ENCODE peak calls at places on chromosomes 6 and 20, in four cellular contexts. L is naive thymus-derived CD8-positive, alpha-beta T cell; U is AG20443; X is NCI-H1694. J is an unnamed sample.

GRCh38 chr6:41759905-41760579 is 12.8 kb upstream of the PGC start:
- DNase-seq in L (no peak), U (no peak), X (no peak), J (no peak)

GRCh38 chr20:38434310-38434741 is 802 bp downstream of the SNHG17 start:
- DNase-seq in L (peak; percentile 10), U (no peak), X (no peak), J (peak; percentile 44)

GRCh38 chr6:3231213-3232016 is 4.0 kb upstream of the TUBB2B start:
- DNase-seq in L (no peak), U (peak; percentile 82), X (peak; percentile 76), J (no peak)

GRCh38 chr6:45054610-45055009 is 273.5 kb upstream of the RUNX2 start:
- DNase-seq in L (no peak), U (no peak), X (no peak), J (no peak)

GRCh38 chr6:140684776-140685550 is 1310.5 kb upstream of the CITED2 start:
- DNase-seq in L (no peak), U (no peak), X (no peak), J (no peak)

GRCh38 chr6:138099832-138100231 is 7.4 kb downstream of the PERP start:
- DNase-seq in L (no peak), U (peak; percentile 60), X (no peak), J (no peak)

GRCh38 chr6:119348308-119349040 is 1.1 kb downstream of the MAN1A1 start:
- DNase-seq in L (peak; percentile 49), U (peak; percentile 58), X (no peak), J (no peak)

GRCh38 chr6:113402541-113402940 is 454.6 kb upstream of the MARCKS start:
- DNase-seq in L (no peak), U (no peak), X (no peak), J (no peak)

GRCh38 chr20:41245086-41245707 is 72.3 kb downstream of the ZHX3 start:
- DNase-seq in L (no peak), U (peak; percentile 29), X (peak; percentile 36), J (no peak)

GRCh38 chr6:166952122-166952521 is 4.2 kb downstream of the RNASET2 start:
- DNase-seq in L (no peak), U (no peak), X (no peak), J (no peak)

J was measured in T-cell.